ENCODE peak calls at places on chromosome X, in seven cellular contexts. P, L, B, M, Q, C and F are unnamed samples.

GRCh38 chrX:154013614-154014360 is 5.9 kb downstream of the IRAK1 start:
- DNase-seq in P (peak; percentile 47), L (no peak), B (no peak), M (peak; percentile 56), Q (no peak), C (no peak), F (no peak)

GRCh38 chrX:70973221-70973620 is 42.3 kb upstream of the SLC7A3 start:
- DNase-seq in P (no peak), L (no peak), B (no peak), M (no peak), Q (no peak), C (no peak), F (no peak)

GRCh38 chrX:23745786-23746185 is 2.7 kb upstream of the ACOT9 start:
- DNase-seq in P (no peak), L (no peak), B (no peak), M (no peak), Q (no peak), C (no peak), F (no peak)

GRCh38 chrX:137430984-137431475 is 134.9 kb upstream of the ZIC3 start:
- DNase-seq in P (no peak), L (no peak), B (no peak), M (no peak), Q (no peak), C (no peak), F (no peak)

GRCh38 chrX:24149346-24150050 is at the start of gene ZFX:
- DNase-seq in P (peak; percentile 81), L (peak; percentile 69), B (peak; percentile 55), M (peak; percentile 79), Q (peak; percentile 49), C (no peak), F (peak; percentile 73)

GRCh38 chrX:70504772-70505450 is 60.3 kb downstream of the DLG3 start:
- DNase-seq in P (no peak), L (no peak), B (no peak), M (no peak), Q (no peak), C (no peak), F (no peak)

GRCh38 chrX:110569506-110569905 is 210.9 kb downstream of the RTL9 start:
- DNase-seq in P (no peak), L (no peak), B (no peak), M (no peak), Q (no peak), C (no peak), F (no peak)

GRCh38 chrX:30513284-30513683 is 64.3 kb downstream of the TASL start:
- DNase-seq in P (no peak), L (no peak), B (no peak), M (no peak), Q (no peak), C (no peak), F (no peak)

GRCh38 chrX:11341274-11342256 is 48.4 kb downstream of the AMELX start:
- DNase-seq in P (peak; percentile 50), L (peak; percentile 58), B (no peak), M (peak; percentile 63), Q (peak; percentile 42), C (no peak), F (peak; percentile 79)

GRCh38 chrX:45400380-45400779 is 199.7 kb upstream of the DIPK2B start:
- DNase-seq in P (no peak), L (no peak), B (no peak), M (no peak), Q (no peak), C (peak; percentile 18), F (no peak)

GRCh38 chrX:130173190-130173895 is 1.6 kb downstream of the RAB33A start:
- DNase-seq in P (peak; percentile 71), L (peak; percentile 24), B (no peak), M (no peak), Q (peak; percentile 32), C (no peak), F (peak; percentile 77)

GRCh38 chrX:108584617-108585211 is 145.1 kb downstream of the COL4A5 start:
- DNase-seq in P (no peak), L (no peak), B (no peak), M (no peak), Q (no peak), C (no peak), F (no peak)

GRCh38 chrX:9729161-9729885 is 36.3 kb downstream of the GPR143 start:
- DNase-seq in P (no peak), L (no peak), B (no peak), M (no peak), Q (no peak), C (no peak), F (no peak)

GRCh38 chrX:6851140-6851539 is 296.4 kb upstream of the STS start:
- DNase-seq in P (no peak), L (no peak), B (no peak), M (no peak), Q (no peak), C (no peak), F (no peak)

GRCh38 chrX:121802881-121803412 is 755.5 kb downstream of the GLUD2 start:
- DNase-seq in P (no peak), L (no peak), B (no peak), M (no peak), Q (no peak), C (no peak), F (no peak)

GRCh38 chrX:129612396-129612795 is 42.4 kb downstream of the APLN start:
- DNase-seq in P (no peak), L (no peak), B (no peak), M (no peak), Q (no peak), C (no peak), F (no peak)

GRCh38 chrX:113920661-113921060 is 663.2 kb upstream of the HTR2C start:
- DNase-seq in P (no peak), L (no peak), B (no peak), M (no peak), Q (no peak), C (no peak), F (no peak)

GRCh38 chrX:124239911-124240310 is 92.5 kb upstream of the TEX13D start:
- DNase-seq in P (no peak), L (no peak), B (no peak), M (no peak), Q (no peak), C (no peak), F (no peak)

GRCh38 chrX:39260965-39261364 is 459.7 kb downstream of the MID1IP1 start:
- DNase-seq in P (no peak), L (no peak), B (no peak), M (no peak), Q (no peak), C (no peak), F (no peak)

GRCh38 chrX:68686684-68687045 is 39.2 kb downstream of the STARD8 start:
- DNase-seq in P (no peak), L (peak; percentile 49), B (no peak), M (peak; percentile 53), Q (peak; percentile 25), C (no peak), F (no peak)

GRCh38 chrX:91434351-91435168 is at the start of gene PABPC5:
- DNase-seq in P (no peak), L (peak; percentile 74), B (peak; percentile 75), M (peak; percentile 49), Q (peak; percentile 74), C (peak; percentile 55), F (peak; percentile 82)

GRCh38 chrX:139720136-139720535 is 12.2 kb upstream of the MCF2 start:
- DNase-seq in P (no peak), L (no peak), B (no peak), M (no peak), Q (no peak), C (peak; percentile 30), F (no peak)

GRCh38 chrX:144006811-144007210 is 122.9 kb downstream of the UBE2NL start:
- DNase-seq in P (no peak), L (no peak), B (no peak), M (no peak), Q (no peak), C (no peak), F (no peak)

GRCh38 chrX:29662759-29663503 is 552.4 kb upstream of the MAGEB2 start:
- DNase-seq in P (no peak), L (no peak), B (no peak), M (no peak), Q (no peak), C (peak; percentile 85), F (no peak)

GRCh38 chrX:47577901-47578300 is 4.3 kb upstream of the TIMP1 start:
- DNase-seq in P (no peak), L (no peak), B (no peak), M (no peak), Q (no peak), C (no peak), F (peak; percentile 49)

GRCh38 chrX:18995216-18995615 is 11.3 kb upstream of the PHKA2 start:
- DNase-seq in P (no peak), L (no peak), B (no peak), M (no peak), Q (no peak), C (no peak), F (no peak)
- H3K4me3 ChIP-seq in P (no peak overlapping the region), L (no peak overlapping the region), B (no peak overlapping the region), M (no peak overlapping the region), Q (no peak overlapping the region), C (no peak overlapping the region), F (no peak overlapping the region)

GRCh38 chrX:106220177-106220576 is 52.1 kb downstream of the PWWP3B start:
- DNase-seq in P (no peak), L (no peak), B (no peak), M (no peak), Q (no peak), C (no peak), F (no peak)
- TF ChIP-seq CTCF in P (no peak), L (peak; percentile 21), B (peak; percentile 43), M (no peak), Q (no peak), C (no peak), F (peak; percentile 44)

DNA sequence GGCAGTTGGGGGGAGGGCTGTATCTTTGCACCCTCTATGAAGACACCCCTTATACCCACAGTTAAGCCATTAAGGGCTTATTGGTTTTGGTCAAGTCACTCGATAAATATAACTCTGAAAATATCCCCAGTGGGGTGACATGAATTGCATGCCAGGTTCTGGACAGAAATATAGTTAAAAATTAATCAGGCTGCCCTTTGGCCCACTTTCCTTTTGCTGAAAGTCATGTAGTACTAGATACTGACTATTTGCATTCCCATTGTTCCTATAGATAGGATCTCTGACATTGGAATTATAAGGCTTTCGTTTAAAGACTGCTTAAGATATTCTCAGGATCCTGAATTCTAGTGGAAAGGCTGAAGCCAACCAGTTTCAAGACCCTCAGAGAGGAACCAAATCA is 43.5 kb upstream of the LAMP2 start:
- DNase-seq in P (no peak), L (no peak), B (no peak), M (no peak), Q (no peak), C (no peak), F (no peak)
- H3K27ac ChIP-seq in P (no peak overlapping the region), L (no peak overlapping the region), B (no peak overlapping the region), M (no peak overlapping the region), Q (no peak overlapping the region), C (no peak overlapping the region), F (no peak overlapping the region)

GRCh38 chrX:151975228-151975593 is 735 bp upstream of the GABRE start:
- DNase-seq in P (no peak), L (no peak), B (no peak), M (no peak), Q (no peak), C (no peak), F (no peak)

GRCh38 chrX:151973851-151974335 is 583 bp downstream of the GABRE start:
- DNase-seq in P (no peak), L (peak; percentile 54), B (no peak), M (peak; percentile 53), Q (peak; percentile 38), C (no peak), F (no peak)

GRCh38 chrX:151974336-151975227 is at the start of gene GABRE:
- DNase-seq in P (no peak), L (peak; percentile 77), B (no peak), M (peak; percentile 56), Q (peak; percentile 53), C (no peak), F (no peak)

GRCh38 chrX:151975736-151976275 is 1.3 kb upstream of the GABRE start:
- DNase-seq in P (no peak), L (no peak), B (no peak), M (no peak), Q (no peak), C (no peak), F (no peak)

GRCh38 chrX:151973262-151973661 is 1.2 kb downstream of the GABRE start:
- DNase-seq in P (no peak), L (no peak), B (no peak), M (no peak), Q (no peak), C (no peak), F (no peak)
- H3K4me3 ChIP-seq in P (no peak overlapping the region), L (peak overlapping the region; percentile 78), B (peak overlapping the region; percentile 51), M (peak overlapping the region; percentile 54), Q (peak overlapping the region; percentile 64), C (peak overlapping the region; percentile 64), F (peak overlapping the region; percentile 48)